ENCODE peak calls at places on chromosomes 16 and 17, in ten cellular contexts. U is right lobe of liver, C is mammary epithelial cell, D is osteocyte, M is kidney, W is neural crest cell, P is heart left ventricle, T is prostate gland, L is foreskin fibroblast, F is omental fat pad. I is an unnamed sample.

GRCh38 chr17:48513097-48513496 is 17.7 kb downstream of the HOXB1 start:
- DNase-seq in U (no peak), C (no peak), D (no peak), M (no peak), W (no peak), P (no peak), T (no peak), L (no peak), F (no peak), I (no peak)

GRCh38 chr16:30488764-30489595 is 16.4 kb downstream of the ITGAL start:
- DNase-seq in U (peak; percentile 80), C (peak; percentile 27), D (no peak), M (no peak), W (no peak), P (no peak), T (no peak), L (no peak), F (no peak), I (peak; percentile 20)

GRCh38 chr17:77831497-77832179 is 126.9 kb upstream of the TNRC6C start:
- DNase-seq in U (no peak), C (no peak), D (no peak), M (no peak), W (no peak), P (no peak), T (no peak), L (peak; percentile 27), F (peak; percentile 17), I (no peak)

GRCh38 chr17:70184770-70185169 is 15.4 kb downstream of the KCNJ2 start:
- DNase-seq in U (no peak), C (peak; percentile 76), D (no peak), M (no peak), W (no peak), P (no peak), T (no peak), L (peak; percentile 83), F (no peak), I (peak; percentile 79)

GRCh38 chr17:6573982-6574688 is 17.8 kb upstream of the PITPNM3 start:
- DNase-seq in U (no peak), C (no peak), D (peak; percentile 57), M (no peak), W (no peak), P (no peak), T (no peak), L (no peak), F (no peak), I (no peak)

GRCh38 chr17:14351493-14351892 is 50.6 kb downstream of the HS3ST3B1 start:
- DNase-seq in U (no peak), C (no peak), D (no peak), M (no peak), W (no peak), P (no peak), T (no peak), L (no peak), F (no peak), I (no peak)

GRCh38 chr17:76469076-76469990 is 1.9 kb downstream of the AANAT start:
- DNase-seq in U (peak; percentile 41), C (no peak), D (no peak), M (no peak), W (no peak), P (no peak), T (no peak), L (no peak), F (no peak), I (no peak)

GRCh38 chr16:28863929-28864886 is 565 bp downstream of the SH2B1 start:
- DNase-seq in U (no peak), C (peak; percentile 29), D (no peak), M (no peak), W (no peak), P (no peak), T (no peak), L (peak; percentile 33), F (no peak), I (no peak)

GRCh38 chr17:83195330-83196087 is 116.1 kb downstream of the METRNL start:
- DNase-seq in U (no peak), C (no peak), D (peak; percentile 95), M (peak; percentile 77), W (no peak), P (peak; percentile 50), T (peak; percentile 73), L (peak; percentile 51), F (peak; percentile 21), I (peak; percentile 82)

GRCh38 chr17:80622170-80622466 is 77.5 kb downstream of the RPTOR start:
- DNase-seq in U (no peak), C (no peak), D (no peak), M (no peak), W (no peak), P (no peak), T (no peak), L (no peak), F (no peak), I (no peak)

GRCh38 chr17:2688351-2689342 is 22.9 kb downstream of the CLUH start:
- DNase-seq in U (peak; percentile 49), C (peak; percentile 21), D (peak; percentile 80), M (peak; percentile 70), W (no peak), P (peak; percentile 64), T (no peak), L (no peak), F (peak; percentile 20), I (no peak)

GRCh38 chr16:57960310-57960709 is 10.6 kb downstream of the CNGB1 start:
- DNase-seq in U (no peak), C (no peak), D (no peak), M (no peak), W (no peak), P (no peak), T (no peak), L (no peak), F (no peak), I (no peak)

GRCh38 chr16:67246945-67247697 is at the start of gene FHOD1:
- DNase-seq in U (peak; percentile 92), C (peak; percentile 94), D (peak; percentile 99), M (peak; percentile 99), W (peak; percentile 97), P (peak; percentile 99), T (peak; percentile 97), L (peak; percentile 93), F (peak; percentile 96), I (peak; percentile 97)

DNA sequence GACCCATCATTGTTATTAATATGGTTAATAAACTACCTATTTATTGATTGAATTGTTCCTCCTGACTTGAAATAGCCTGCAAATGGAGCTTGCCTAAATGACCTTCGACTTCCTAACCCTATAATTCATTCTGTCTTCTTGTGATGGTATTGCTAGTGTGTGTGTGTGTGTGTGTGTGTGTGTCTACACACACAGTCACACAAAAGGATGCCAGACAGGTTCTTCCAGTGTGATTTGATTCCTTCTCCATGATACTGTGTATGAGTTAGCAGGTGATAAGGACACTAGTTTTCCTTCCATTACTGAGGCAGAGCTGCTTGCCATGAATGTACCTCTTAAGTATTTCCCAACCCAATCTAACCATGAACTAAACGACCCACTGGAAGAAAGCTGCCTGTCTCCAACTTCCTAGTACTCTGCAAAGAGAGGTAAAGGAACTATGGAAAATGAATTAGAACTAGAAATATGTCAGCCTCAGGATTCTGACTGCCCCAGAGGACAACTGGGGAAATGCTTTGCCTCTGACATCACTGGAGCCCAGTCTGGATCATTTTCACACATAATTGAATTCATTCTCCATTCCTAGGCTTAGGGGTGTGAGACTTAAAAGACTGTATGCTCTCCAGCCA is 3.5 kb upstream of the CDC6 start:
- DNase-seq in U (no peak), C (peak; percentile 92), D (no peak), M (no peak), W (no peak), P (no peak), T (peak; percentile 76), L (peak; percentile 70), F (no peak), I (no peak)
- TF ChIP-seq CTCF in U (no peak), C (peak; percentile 32), D (peak; percentile 42), M (no peak), W (peak; percentile 50), P (no peak), T (no peak), L (peak; percentile 24), F (no peak), I (peak; percentile 11)

GRCh38 chr17:57355090-57355859 is 99.0 kb downstream of the MSI2 start:
- DNase-seq in U (no peak), C (no peak), D (no peak), M (no peak), W (no peak), P (peak; percentile 76), T (no peak), L (no peak), F (no peak), I (no peak)

GRCh38 chr17:57354669-57355068 is 98.3 kb downstream of the MSI2 start:
- DNase-seq in U (no peak), C (no peak), D (no peak), M (no peak), W (no peak), P (no peak), T (no peak), L (no peak), F (no peak), I (no peak)

GRCh38 chr17:57349533-57350227 is 93.4 kb downstream of the MSI2 start:
- DNase-seq in U (no peak), C (no peak), D (no peak), M (no peak), W (no peak), P (no peak), T (no peak), L (no peak), F (no peak), I (no peak)

GRCh38 chr17:57350266-57350665 is 93.9 kb downstream of the MSI2 start:
- DNase-seq in U (peak; percentile 75), C (no peak), D (no peak), M (no peak), W (no peak), P (no peak), T (no peak), L (no peak), F (no peak), I (no peak)

GRCh38 chr17:57352658-57353057 is 96.3 kb downstream of the MSI2 start:
- DNase-seq in U (no peak), C (no peak), D (no peak), M (no peak), W (no peak), P (no peak), T (no peak), L (no peak), F (no peak), I (no peak)
- TF ChIP-seq CTCF in U (no peak), C (no peak), D (no peak), M (no peak), W (no peak), P (no peak), T (no peak), L (no peak), F (no peak), I (no peak)

DNA sequence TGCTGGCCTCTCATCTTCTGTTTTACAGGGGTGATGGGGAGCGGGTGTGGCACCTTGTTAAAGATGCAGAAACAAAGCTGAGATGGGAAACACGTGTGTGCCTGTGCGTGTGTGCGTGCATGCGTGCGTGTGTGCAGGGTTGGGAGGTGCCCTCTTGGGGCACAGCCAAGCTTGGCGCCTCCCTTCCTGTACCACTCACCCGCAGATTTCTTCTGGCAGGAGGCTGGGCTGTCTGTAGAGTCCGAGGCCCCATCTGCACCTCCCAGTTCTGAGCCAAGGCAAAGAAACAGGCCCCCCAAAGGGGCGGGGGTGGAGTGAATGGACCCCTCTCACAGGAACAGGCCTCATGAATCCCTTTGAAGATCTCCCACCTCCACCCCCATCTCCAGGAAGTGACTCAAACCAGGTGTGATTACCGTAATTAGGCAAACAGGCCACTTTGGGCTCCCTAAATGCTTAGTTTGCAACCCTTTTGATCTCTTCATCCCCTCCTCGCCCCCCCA is 20.9 kb downstream of the TNS4 start:
- DNase-seq in U (no peak), C (peak; percentile 63), D (no peak), M (no peak), W (no peak), P (peak; percentile 51), T (no peak), L (no peak), F (no peak), I (peak; percentile 73)
- TF ChIP-seq CTCF in U (no peak), C (no peak), D (no peak), M (no peak), W (no peak), P (no peak), T (no peak), L (no peak), F (no peak), I (no peak)

GRCh38 chr17:46857600-46857999 is 6.2 kb downstream of the WNT9B start:
- DNase-seq in U (no peak), C (no peak), D (no peak), M (no peak), W (no peak), P (no peak), T (no peak), L (no peak), F (no peak), I (no peak)
- TF ChIP-seq CTCF in U (no peak), C (no peak), D (no peak), M (no peak), W (no peak), P (no peak), T (no peak), L (no peak), F (no peak), I (no peak)

I was measured in MCF 10A.